ENCODE peak calls at places on chromosomes 2 and 18, in seven cellular contexts. Q is sigmoid colon, W is testis, J is upper lobe of left lung, Y is body of pancreas, M is Peyer's patch, B is tibial nerve. A is an unnamed sample.
A peak's percentile ranks its signal among the peaks of the same experiment; 100 is the strongest.

GRCh38 chr2:217943379-217944321 is 59.1 kb downstream of the TNS1 start:
- DNase-seq in Q (peak; percentile 96), W (peak; percentile 78), J (peak; percentile 94), Y (peak; percentile 73), M (peak; percentile 66), B (peak; percentile 68), A (peak; percentile 93)

GRCh38 chr18:47594621-47595086 is 335.8 kb downstream of the SMAD2 start:
- DNase-seq in Q (no peak), W (no peak), J (peak; percentile 36), Y (no peak), M (no peak), B (peak; percentile 16), A (no peak)

GRCh38 chr18:66560092-66560491 is 43.8 kb downstream of the CDH19 start:
- DNase-seq in Q (no peak), W (peak; percentile 31), J (no peak), Y (no peak), M (no peak), B (no peak), A (peak; percentile 44)

GRCh38 chr2:28684142-28684858 is 67.3 kb upstream of the PPP1CB start:
- DNase-seq in Q (no peak), W (no peak), J (no peak), Y (no peak), M (no peak), B (no peak), A (no peak)

GRCh38 chr18:79544386-79544963 is 135.1 kb upstream of the CTDP1 start:
- DNase-seq in Q (peak; percentile 57), W (no peak), J (peak; percentile 67), Y (no peak), M (peak; percentile 28), B (no peak), A (peak; percentile 46)

GRCh38 chr2:106581755-106582430 is 94.7 kb downstream of the CD8B2 start:
- DNase-seq in Q (peak; percentile 86), W (peak; percentile 69), J (peak; percentile 87), Y (peak; percentile 41), M (peak; percentile 58), B (no peak), A (no peak)

GRCh38 chr2:8438476-8438875 is 243.4 kb upstream of the ID2 start:
- DNase-seq in Q (peak; percentile 64), W (no peak), J (no peak), Y (no peak), M (no peak), B (no peak), A (no peak)

GRCh38 chr2:42128731-42129486 is 40.2 kb upstream of the EML4 start:
- DNase-seq in Q (no peak), W (no peak), J (no peak), Y (no peak), M (no peak), B (no peak), A (no peak)

GRCh38 chr2:62330959-62331358 is 135.0 kb downstream of the B3GNT2 start:
- DNase-seq in Q (no peak), W (no peak), J (no peak), Y (no peak), M (no peak), B (no peak), A (no peak)

GRCh38 chr18:59344990-59345389 is 14.1 kb downstream of the LMAN1 start:
- DNase-seq in Q (no peak), W (no peak), J (no peak), Y (no peak), M (no peak), B (no peak), A (no peak)

GRCh38 chr18:42813570-42813969 is 301.9 kb downstream of the RIT2 start:
- DNase-seq in Q (no peak), W (no peak), J (no peak), Y (no peak), M (no peak), B (no peak), A (no peak)

GRCh38 chr18:52326001-52326400 is 14.0 kb upstream of the DCC start:
- DNase-seq in Q (no peak), W (no peak), J (no peak), Y (no peak), M (no peak), B (no peak), A (no peak)

GRCh38 chr2:6824962-6825361 is 40.7 kb downstream of the CMPK2 start:
- DNase-seq in Q (peak; percentile 72), W (no peak), J (no peak), Y (no peak), M (no peak), B (no peak), A (no peak)

GRCh38 chr18:31723998-31724711 is 36.5 kb downstream of the SLC25A52 start:
- DNase-seq in Q (peak; percentile 65), W (peak; percentile 38), J (peak; percentile 84), Y (peak; percentile 34), M (peak; percentile 53), B (no peak), A (peak; percentile 86)

GRCh38 chr2:201363857-201364560 is 6.9 kb upstream of the FLACC1 start:
- DNase-seq in Q (no peak), W (no peak), J (no peak), Y (no peak), M (no peak), B (no peak), A (no peak)

GRCh38 chr2:218230882-218231281 is 13.9 kb downstream of the ARPC2 start:
- DNase-seq in Q (no peak), W (no peak), J (no peak), Y (peak; percentile 44), M (no peak), B (no peak), A (no peak)

GRCh38 chr2:237702439-237703397 is 75.3 kb downstream of the LRRFIP1 start:
- DNase-seq in Q (peak; percentile 89), W (no peak), J (peak; percentile 55), Y (no peak), M (no peak), B (no peak), A (no peak)

GRCh38 chr18:33123852-33124251 is 316.7 kb downstream of the CCDC178 start:
- DNase-seq in Q (no peak), W (no peak), J (no peak), Y (no peak), M (no peak), B (no peak), A (no peak)

GRCh38 chr18:41347057-41347456 is 608.0 kb upstream of the PIK3C3 start:
- DNase-seq in Q (no peak), W (no peak), J (no peak), Y (no peak), M (no peak), B (no peak), A (no peak)

GRCh38 chr2:63788070-63788469 is 53.6 kb upstream of the UGP2 start:
- DNase-seq in Q (no peak), W (no peak), J (no peak), Y (no peak), M (no peak), B (no peak), A (no peak)

GRCh38 chr2:110125292-110125691 is 9.7 kb upstream of the MALL start:
- DNase-seq in Q (no peak), W (no peak), J (no peak), Y (no peak), M (no peak), B (no peak), A (no peak)

GRCh38 chr2:180692322-180692721 is 288.1 kb upstream of the UBE2E3 start:
- DNase-seq in Q (no peak), W (no peak), J (no peak), Y (no peak), M (no peak), B (no peak), A (no peak)

DNA sequence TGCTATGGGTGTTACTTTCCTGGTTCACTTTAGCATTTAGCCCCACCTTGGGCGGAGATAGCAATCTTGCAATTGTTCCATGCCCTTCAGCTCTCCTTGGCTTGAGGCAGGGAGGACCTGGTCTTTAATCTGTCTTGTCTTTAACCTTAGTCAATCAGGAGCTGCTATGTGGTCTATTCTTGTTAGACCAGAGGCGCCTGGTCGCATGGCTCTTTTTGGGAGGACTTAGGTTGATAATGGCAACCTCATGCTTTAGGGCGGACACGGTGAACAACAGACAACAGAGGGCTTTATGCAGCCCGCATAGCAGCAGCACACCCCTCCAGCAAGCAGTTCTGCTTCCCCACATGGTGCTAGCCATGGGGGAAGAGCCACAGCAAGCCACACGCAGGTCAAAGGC is 17.8 kb upstream of the ZDBF2 start:
- DNase-seq in Q (no peak), W (no peak), J (no peak), Y (no peak), M (no peak), B (no peak), A (no peak)
- H3K27me3 ChIP-seq in Q (peaks cover 99% of the 10 kb centered on the region), W (no peaks in the 10 kb centered on the region), J (peaks cover 2% of the 10 kb centered on the region), Y (no peaks in the 10 kb centered on the region), M (peaks cover 6% of the 10 kb centered on the region), B (no peaks in the 10 kb centered on the region), A (no peaks in the 10 kb centered on the region)

GRCh38 chr2:96485751-96486643 is 19.2 kb downstream of the NEURL3 start:
- DNase-seq in Q (peak; percentile 89), W (peak; percentile 75), J (peak; percentile 87), Y (peak; percentile 66), M (peak; percentile 82), B (no peak), A (peak; percentile 79)
- TF ChIP-seq POLR2A in Q (no peak), W (no peak), J (peak; percentile 64), Y (peak; percentile 25), M (peak; percentile 67), B (no peak), A (peak; percentile 46)

GRCh38 chr2:186498834-186499233 is 12.8 kb downstream of the ZC3H15 start:
- DNase-seq in Q (no peak), W (no peak), J (no peak), Y (no peak), M (no peak), B (no peak), A (no peak)
- H3K4me3 ChIP-seq in Q (no peak overlapping the region), W (no peak overlapping the region), J (no peak overlapping the region), Y (no peak overlapping the region), M (no peak overlapping the region), B (no peak overlapping the region), A (no peak overlapping the region)

DNA sequence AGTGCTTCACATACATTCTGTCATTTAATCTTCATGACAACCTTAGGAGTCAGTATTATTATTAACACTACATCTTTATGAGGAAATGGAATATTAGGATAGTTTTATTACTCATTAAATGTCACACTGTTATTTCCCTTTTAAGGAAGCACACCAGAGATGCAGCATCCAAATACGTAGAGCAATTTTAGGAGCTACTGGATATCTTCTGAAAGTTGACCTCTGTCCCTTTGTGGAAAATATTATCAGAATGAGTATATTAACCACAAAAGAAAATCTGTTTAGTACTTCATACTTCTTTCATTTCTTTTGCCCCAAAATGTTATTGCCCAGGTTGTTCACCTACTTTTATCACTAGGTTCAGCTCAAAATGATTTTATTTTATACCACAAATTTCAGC is 72.9 kb upstream of the APCDD1 start:
- DNase-seq in Q (no peak), W (no peak), J (no peak), Y (no peak), M (no peak), B (no peak), A (no peak)
- H3K27me3 ChIP-seq in Q (no peaks in the 10 kb centered on the region), W (no peaks in the 10 kb centered on the region), J (no peaks in the 10 kb centered on the region), Y (no peaks in the 10 kb centered on the region), M (no peaks in the 10 kb centered on the region), B (no peaks in the 10 kb centered on the region), A (no peaks in the 10 kb centered on the region)

GRCh38 chr2:235842941-235843340 is 325.2 kb downstream of the GBX2 start:
- DNase-seq in Q (no peak), W (no peak), J (no peak), Y (no peak), M (no peak), B (no peak), A (no peak)
- TF ChIP-seq POLR2A in Q (no peak), W (no peak), J (no peak), Y (no peak), M (no peak), B (no peak), A (no peak)